ENCODE peak calls at places on chromosomes 1 and 21, in eight cellular contexts. J, M, Q, S, B, T, E and G are unnamed samples.
A peak's percentile ranks its signal among the peaks of the same experiment; 100 is the strongest.

GRCh38 chr1:171346866-171347265 is 32.9 kb downstream of the FMO4 start:
- DNase-seq in J (peak; percentile 6), M (no peak), Q (no peak), S (no peak), B (no peak), T (no peak), E (no peak), G (no peak)

GRCh38 chr1:119341372-119341947 is 27.1 kb upstream of the HAO2 start:
- DNase-seq in J (no peak), M (no peak), Q (no peak), S (no peak), B (peak; percentile 23), T (no peak), E (no peak), G (no peak)

GRCh38 chr1:43853161-43853921 is 80.3 kb upstream of the ARTN start:
- DNase-seq in J (peak; percentile 89), M (peak; percentile 50), Q (peak; percentile 29), S (peak; percentile 79), B (no peak), T (peak; percentile 67), E (no peak), G (peak; percentile 79)

GRCh38 chr1:104648269-104648691 is 898.6 kb downstream of the AMY1C start:
- DNase-seq in J (no peak), M (no peak), Q (no peak), S (no peak), B (no peak), T (no peak), E (no peak), G (no peak)

GRCh38 chr1:186330758-186331157 is 44.3 kb downstream of the TPR start:
- DNase-seq in J (no peak), M (no peak), Q (no peak), S (no peak), B (no peak), T (no peak), E (peak; percentile 4), G (no peak)

GRCh38 chr1:107782192-107782845 is 182.7 kb downstream of the VAV3 start:
- DNase-seq in J (peak; percentile 32), M (no peak), Q (no peak), S (no peak), B (peak; percentile 96), T (no peak), E (peak; percentile 34), G (no peak)

GRCh38 chr1:111833334-111833733 is 77.6 kb downstream of the DDX20 start:
- DNase-seq in J (peak; percentile 3), M (no peak), Q (no peak), S (no peak), B (no peak), T (no peak), E (no peak), G (no peak)

GRCh38 chr1:167057297-167057688 is 32.9 kb downstream of the GPA33 start:
- DNase-seq in J (peak; percentile 43), M (no peak), Q (no peak), S (no peak), B (peak; percentile 31), T (peak; percentile 52), E (peak; percentile 56), G (no peak)

GRCh38 chr1:89363196-89363595 is 663 bp upstream of the GBP6 start:
- DNase-seq in J (peak; percentile 52), M (no peak), Q (no peak), S (no peak), B (no peak), T (no peak), E (no peak), G (no peak)

GRCh38 chr1:21278208-21278861 is 11.9 kb downstream of the ECE1 start:
- DNase-seq in J (peak; percentile 57), M (no peak), Q (no peak), S (no peak), B (no peak), T (no peak), E (no peak), G (peak; percentile 66)

GRCh38 chr1:184433928-184434502 is 47.2 kb downstream of the C1orf21 start:
- DNase-seq in J (no peak), M (no peak), Q (no peak), S (no peak), B (no peak), T (no peak), E (no peak), G (no peak)

GRCh38 chr1:234763910-234764309 is 153.9 kb upstream of the IRF2BP2 start:
- DNase-seq in J (no peak), M (no peak), Q (no peak), S (no peak), B (no peak), T (no peak), E (no peak), G (peak; percentile 20)
- H3K4me3 ChIP-seq in J (no peak overlapping the region), M (no peak overlapping the region), Q (no peak overlapping the region), S (no peak overlapping the region), B (no peak overlapping the region), T (no peak overlapping the region), E (no peak overlapping the region), G (no peak overlapping the region)

GRCh38 chr1:53500184-53501064 is 41.2 kb downstream of the DMRTB1 start:
- DNase-seq in J (no peak), M (no peak), Q (no peak), S (no peak), B (no peak), T (no peak), E (no peak), G (no peak)

GRCh38 chr1:53502641-53503432 is 43.6 kb downstream of the DMRTB1 start:
- DNase-seq in J (no peak), M (no peak), Q (no peak), S (no peak), B (no peak), T (no peak), E (no peak), G (no peak)

GRCh38 chr1:53501065-53502005 is 42.1 kb downstream of the DMRTB1 start:
- DNase-seq in J (no peak), M (no peak), Q (no peak), S (no peak), B (no peak), T (no peak), E (no peak), G (no peak)

GRCh38 chr1:53498555-53499142 is 39.5 kb downstream of the DMRTB1 start:
- DNase-seq in J (peak; percentile 58), M (no peak), Q (no peak), S (no peak), B (no peak), T (no peak), E (no peak), G (no peak)

GRCh38 chr1:53499257-53500183 is 40.3 kb downstream of the DMRTB1 start:
- DNase-seq in J (no peak), M (no peak), Q (no peak), S (no peak), B (no peak), T (no peak), E (no peak), G (no peak)
- H3K4me3 ChIP-seq in J (no peak overlapping the region), M (no peak overlapping the region), Q (no peak overlapping the region), S (no peak overlapping the region), B (no peak overlapping the region), T (no peak overlapping the region), E (no peak overlapping the region), G (no peak overlapping the region)

GRCh38 chr1:205809942-205810345 is 3.1 kb downstream of the SLC41A1 start:
- DNase-seq in J (no peak), M (no peak), Q (no peak), S (no peak), B (no peak), T (no peak), E (no peak), G (no peak)
- H3K4me3 ChIP-seq in J (no peak overlapping the region), M (peak overlapping the region; percentile 94), Q (no peak overlapping the region), S (no peak overlapping the region), B (no peak overlapping the region), T (no peak overlapping the region), E (no peak overlapping the region), G (no peak overlapping the region)

DNA sequence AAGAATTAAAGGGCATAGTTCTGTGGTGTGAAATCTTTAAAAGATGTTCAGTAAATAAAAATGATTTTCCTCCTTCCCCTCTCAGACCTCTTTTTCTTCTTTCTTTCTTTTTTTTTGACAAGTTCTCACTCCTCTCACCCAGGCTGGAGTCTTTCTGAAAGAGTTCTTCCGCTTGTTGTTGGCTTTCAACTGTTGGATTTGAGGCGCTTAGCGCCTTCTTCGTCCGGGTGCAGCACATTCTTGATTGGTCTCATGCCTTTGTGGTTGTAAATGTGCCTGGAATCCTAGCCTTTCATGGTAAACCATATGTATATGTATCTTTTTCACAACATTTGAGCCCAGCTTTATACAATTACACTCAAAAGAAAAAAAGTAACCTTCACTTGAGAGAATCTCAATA is 980 bp upstream of the METTL18 start:
- DNase-seq in J (peak; percentile 20), M (no peak), Q (no peak), S (no peak), B (no peak), T (no peak), E (no peak), G (no peak)
- H3K4me3 ChIP-seq in J (peak overlapping the region; percentile 91), M (peak overlapping the region; percentile 85), Q (no peak overlapping the region), S (peak overlapping the region; percentile 70), B (peak overlapping the region; percentile 73), T (peak overlapping the region; percentile 71), E (peak overlapping the region; percentile 79), G (peak overlapping the region; percentile 72)

GRCh38 chr21:17467829-17468228 is 45.0 kb upstream of the CXADR start:
- DNase-seq in J (peak; percentile 61), M (no peak), Q (no peak), S (no peak), B (no peak), T (no peak), E (no peak), G (no peak)
- H3K4me3 ChIP-seq in J (no peak overlapping the region), M (no peak overlapping the region), Q (no peak overlapping the region), S (no peak overlapping the region), B (no peak overlapping the region), T (no peak overlapping the region), E (no peak overlapping the region), G (no peak overlapping the region)

DNA sequence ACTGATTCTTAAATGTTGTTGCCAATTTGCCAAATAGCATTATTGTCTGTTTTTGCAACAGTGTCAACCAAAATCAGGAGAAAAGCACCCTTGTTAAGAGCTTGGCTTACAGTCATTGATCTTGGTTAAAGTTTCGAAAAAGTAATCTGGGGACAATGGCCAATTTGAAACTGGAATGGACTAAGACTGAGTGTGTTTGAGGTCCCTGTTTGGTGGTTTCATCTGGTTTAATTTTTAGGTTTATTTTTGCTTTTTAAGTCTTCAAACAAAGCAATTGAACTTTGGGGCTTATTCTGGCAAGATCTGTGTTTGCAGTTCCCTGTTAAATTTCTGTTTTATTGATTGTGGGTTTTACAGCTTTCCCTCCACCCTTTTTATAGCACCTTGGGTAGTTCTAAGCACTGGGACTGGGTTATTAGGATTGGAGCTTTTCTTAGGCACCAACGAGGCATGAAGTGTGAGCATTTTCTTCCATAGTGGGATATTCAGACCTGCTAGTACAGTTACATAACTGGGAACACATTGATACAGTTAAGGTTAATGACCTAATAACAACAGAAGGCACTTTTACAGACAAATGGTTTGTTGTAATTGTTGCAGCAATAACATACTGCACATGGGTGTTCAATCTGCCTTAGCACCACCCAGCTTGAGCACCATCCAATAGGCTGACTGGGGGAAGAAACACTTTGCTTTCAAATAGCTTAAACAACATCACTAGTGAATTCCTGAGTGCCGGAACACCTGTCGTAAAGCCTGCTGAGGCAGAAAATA is 40.6 kb upstream of the MAP10 start:
- DNase-seq in J (no peak), M (no peak), Q (no peak), S (no peak), B (peak; percentile 89), T (no peak), E (no peak), G (peak; percentile 70)
- H3K4me3 ChIP-seq in J (no peak overlapping the region), M (no peak overlapping the region), Q (no peak overlapping the region), S (no peak overlapping the region), B (no peak overlapping the region), T (no peak overlapping the region), E (no peak overlapping the region), G (no peak overlapping the region)